ENCODE peak calls at places on chromosomes 11 and 22, in eight cellular contexts. W, D, S, O, K, Y, G and H are unnamed samples.

GRCh38 chr11:68855205-68855978 is 13.7 kb upstream of the CPT1A start:
- DNase-seq in D (no peak), S (no peak), G (peak; percentile 65), Y (no peak), K (peak; percentile 25), W (peak; percentile 58), O (no peak), H (no peak)

GRCh38 chr11:128931661-128932060 is 11.0 kb downstream of the TP53AIP1 start:
- DNase-seq in D (no peak), G (no peak), S (no peak), Y (no peak), W (no peak), O (no peak), K (peak; percentile 35), H (no peak)

GRCh38 chr22:22061085-22062077 is 78.8 kb upstream of the TOP3B start:
- DNase-seq in W (no peak), G (peak; percentile 41), S (peak; percentile 77), K (peak; percentile 27), Y (no peak), D (no peak), O (no peak), H (peak; percentile 26)

GRCh38 chr11:68383976-68384501 is 71.6 kb downstream of the LRP5 start:
- DNase-seq in G (peak; percentile 76), K (peak; percentile 45), W (peak; percentile 77), O (peak; percentile 7), Y (peak; percentile 61), S (peak; percentile 72), D (peak; percentile 30), H (no peak)

GRCh38 chr11:77547863-77548551 is 41.7 kb upstream of the AQP11 start:
- DNase-seq in Y (peak; percentile 39), D (peak; percentile 53), W (no peak), G (no peak), O (peak; percentile 91), S (peak; percentile 41), K (no peak), H (peak; percentile 52)

GRCh38 chr11:67528376-67528775 is 5.1 kb upstream of the CABP2 start:
- DNase-seq in D (no peak), G (no peak), K (no peak), S (no peak), O (no peak), Y (no peak), W (no peak), H (no peak)

GRCh38 chr11:128853556-128853955 is 13.5 kb downstream of the KCNJ1 start:
- DNase-seq in Y (no peak), K (no peak), S (no peak), W (no peak), D (no peak), G (no peak), O (no peak), H (no peak)

GRCh38 chr11:11243790-11244469 is 109.1 kb downstream of the CSNK2A3 start:
- DNase-seq in O (peak; percentile 68), Y (no peak), S (peak; percentile 67), G (peak; percentile 38), W (no peak), D (peak; percentile 73), K (no peak), H (peak; percentile 83)

GRCh38 chr11:64710418-64711137 is 12.4 kb downstream of the NRXN2 start:
- DNase-seq in O (no peak), W (no peak), S (no peak), D (no peak), G (no peak), K (no peak), Y (no peak), H (no peak)

GRCh38 chr11:132744771-132745170 is 787.5 kb downstream of the OPCML start:
- DNase-seq in Y (no peak), K (no peak), W (no peak), G (no peak), S (no peak), O (no peak), D (no peak), H (no peak)

GRCh38 chr11:8082391-8083087 is 1.5 kb downstream of the TUB start:
- DNase-seq in O (peak; percentile 28), W (no peak), D (peak; percentile 73), Y (no peak), G (no peak), S (peak; percentile 58), K (no peak), H (no peak)

GRCh38 chr22:36352775-36353507 is 34.8 kb downstream of the MYH9 start:
- DNase-seq in D (no peak), S (no peak), Y (no peak), W (peak; percentile 55), K (no peak), O (no peak), G (peak; percentile 84), H (no peak)

GRCh38 chr11:105577645-105578044 is 32.2 kb upstream of the GRIA4 start:
- DNase-seq in G (no peak), O (no peak), Y (no peak), D (no peak), S (no peak), W (no peak), K (no peak), H (no peak)

GRCh38 chr22:48141301-48141700 is 1378.9 kb downstream of the TBC1D22A start:
- DNase-seq in Y (no peak), W (no peak), S (no peak), D (no peak), G (no peak), O (peak; percentile 44), K (no peak), H (no peak)

GRCh38 chr22:36966851-36967535 is 52.3 kb downstream of the TST start:
- DNase-seq in O (no peak), K (no peak), D (no peak), Y (no peak), W (no peak), S (no peak), G (no peak), H (no peak)

GRCh38 chr11:26780686-26781085 is 58.8 kb upstream of the SLC5A12 start:
- DNase-seq in G (no peak), W (no peak), Y (no peak), K (no peak), D (no peak), O (no peak), S (no peak), H (no peak)

GRCh38 chr22:31286360-31287255 is 5.7 kb downstream of the PIK3IP1 start:
- DNase-seq in G (no peak), Y (no peak), S (peak; percentile 32), D (no peak), K (no peak), O (no peak), W (no peak), H (no peak)

GRCh38 chr11:114075891-114076441 is 16.5 kb downstream of the ZBTB16 start:
- DNase-seq in D (no peak), G (no peak), Y (no peak), O (no peak), S (peak; percentile 52), K (peak; percentile 69), W (no peak), H (no peak)

GRCh38 chr11:30741039-30741550 is 154.9 kb upstream of the MPPED2 start:
- DNase-seq in W (no peak), O (peak; percentile 27), S (peak; percentile 62), G (no peak), K (peak; percentile 34), Y (no peak), D (no peak), H (no peak)

GRCh38 chr22:44309137-44309536 is 3.6 kb downstream of the SHISAL1 start:
- DNase-seq in G (no peak), W (no peak), Y (peak; percentile 64), D (no peak), K (no peak), S (peak; percentile 88), O (no peak), H (no peak)

GRCh38 chr11:67611704-67612587 is 5.2 kb downstream of the NDUFV1 start:
- DNase-seq in O (no peak), K (no peak), W (peak; percentile 46), D (no peak), Y (no peak), G (no peak), S (no peak), H (no peak)